ENCODE peak calls at places on chromosomes 11 and 22, in six cellular contexts. One of them, this sample, is unnamed.

GRCh38 chr11:93143186-93143585 is 54.6 kb downstream of the SLC36A4 start:
- DNase-seq in H9: no peak
- DNase-seq in IMR-90: peak; percentile 76
- DNase-seq in trophoblast cell: no peak
- DNase-seq in H1: no peak
- DNase-seq in neuronal stem cell: no peak
- DNase-seq in this sample: peak; percentile 23

GRCh38 chr11:95152878-95153856 is 63.5 kb downstream of the ENDOD1 start:
- DNase-seq in H9: no peak
- DNase-seq in IMR-90: no peak
- DNase-seq in trophoblast cell: no peak
- DNase-seq in H1: no peak
- DNase-seq in neuronal stem cell: no peak
- DNase-seq in this sample: no peak

GRCh38 chr22:25709758-25710157 is 32.2 kb upstream of the MYO18B start:
- DNase-seq in H9: no peak
- DNase-seq in IMR-90: no peak
- DNase-seq in trophoblast cell: peak; percentile 64
- DNase-seq in H1: no peak
- DNase-seq in neuronal stem cell: no peak
- DNase-seq in this sample: no peak

GRCh38 chr11:45812581-45813548 is 7.9 kb downstream of the SLC35C1 start:
- DNase-seq in H9: no peak
- DNase-seq in IMR-90: no peak
- DNase-seq in trophoblast cell: no peak
- DNase-seq in H1: no peak
- DNase-seq in neuronal stem cell: no peak
- DNase-seq in this sample: no peak

GRCh38 chr11:64764753-64765152 is 5.0 kb upstream of the PYGM start:
- DNase-seq in H9: no peak
- DNase-seq in IMR-90: no peak
- DNase-seq in trophoblast cell: no peak
- DNase-seq in H1: no peak
- DNase-seq in neuronal stem cell: no peak
- DNase-seq in this sample: no peak

GRCh38 chr22:48581206-48581766 is 1246.4 kb downstream of the BRD1 start:
- DNase-seq in H9: no peak
- DNase-seq in IMR-90: no peak
- DNase-seq in trophoblast cell: no peak
- DNase-seq in H1: no peak
- DNase-seq in neuronal stem cell: no peak
- DNase-seq in this sample: no peak

GRCh38 chr22:39900306-39901227 is at the start of gene GRAP2:
- DNase-seq in H9: no peak
- DNase-seq in IMR-90: no peak
- DNase-seq in trophoblast cell: no peak
- DNase-seq in H1: no peak
- DNase-seq in neuronal stem cell: no peak
- DNase-seq in this sample: no peak

GRCh38 chr11:59658036-59658435 is 10.8 kb downstream of the PATL1 start:
- DNase-seq in H9: no peak
- DNase-seq in IMR-90: no peak
- DNase-seq in trophoblast cell: no peak
- DNase-seq in H1: no peak
- DNase-seq in neuronal stem cell: no peak
- DNase-seq in this sample: no peak

GRCh38 chr11:359181-359714 is 10.1 kb upstream of the B4GALNT4 start:
- DNase-seq in H9: no peak
- DNase-seq in IMR-90: no peak
- DNase-seq in trophoblast cell: peak; percentile 71
- DNase-seq in H1: no peak
- DNase-seq in neuronal stem cell: no peak
- DNase-seq in this sample: no peak

GRCh38 chr11:48025293-48025982 is 45.1 kb downstream of the PTPRJ start:
- DNase-seq in H9: no peak
- DNase-seq in IMR-90: no peak
- DNase-seq in trophoblast cell: peak; percentile 18
- DNase-seq in H1: no peak
- DNase-seq in neuronal stem cell: no peak
- DNase-seq in this sample: no peak

GRCh38 chr11:44791546-44791945 is 64.8 kb downstream of the TSPAN18 start:
- DNase-seq in H9: no peak
- DNase-seq in IMR-90: no peak
- DNase-seq in trophoblast cell: no peak
- DNase-seq in H1: no peak
- DNase-seq in neuronal stem cell: no peak
- DNase-seq in this sample: no peak

GRCh38 chr11:47607380-47607779 is 13.2 kb upstream of the C1QTNF4 start:
- DNase-seq in H9: no peak
- DNase-seq in IMR-90: peak; percentile 96
- DNase-seq in trophoblast cell: no peak
- DNase-seq in H1: no peak
- DNase-seq in neuronal stem cell: no peak
- DNase-seq in this sample: peak; percentile 96

GRCh38 chr11:121393855-121394254 is 58.3 kb upstream of the SORL1 start:
- DNase-seq in H9: no peak
- DNase-seq in IMR-90: no peak
- DNase-seq in trophoblast cell: no peak
- DNase-seq in H1: no peak
- DNase-seq in neuronal stem cell: no peak
- DNase-seq in this sample: no peak

GRCh38 chr11:84383571-84383970 is 1097.4 kb upstream of the CCDC90B start:
- DNase-seq in H9: no peak
- DNase-seq in IMR-90: no peak
- DNase-seq in trophoblast cell: no peak
- DNase-seq in H1: no peak
- DNase-seq in neuronal stem cell: no peak
- DNase-seq in this sample: no peak

GRCh38 chr11:45079075-45079444 is 67.4 kb upstream of the PRDM11 start:
- DNase-seq in H9: no peak
- DNase-seq in IMR-90: no peak
- DNase-seq in trophoblast cell: no peak
- DNase-seq in H1: no peak
- DNase-seq in neuronal stem cell: no peak
- DNase-seq in this sample: peak; percentile 72

GRCh38 chr11:23423656-23424055 is 563.4 kb upstream of the CCDC179 start:
- DNase-seq in H9: no peak
- DNase-seq in IMR-90: no peak
- DNase-seq in trophoblast cell: no peak
- DNase-seq in H1: no peak
- DNase-seq in neuronal stem cell: no peak
- DNase-seq in this sample: no peak

GRCh38 chr11:128908391-128909246 is 17.5 kb downstream of the KCNJ5 start:
- DNase-seq in H9: no peak
- DNase-seq in IMR-90: peak; percentile 82
- DNase-seq in trophoblast cell: peak; percentile 39
- DNase-seq in H1: no peak
- DNase-seq in neuronal stem cell: no peak
- DNase-seq in this sample: peak; percentile 79

GRCh38 chr11:118652681-118653181 is 26.7 kb downstream of the TREH start:
- DNase-seq in H9: no peak
- DNase-seq in IMR-90: no peak
- DNase-seq in trophoblast cell: no peak
- DNase-seq in H1: no peak
- DNase-seq in neuronal stem cell: no peak
- DNase-seq in this sample: no peak

GRCh38 chr11:96079691-96080090 is 155.8 kb upstream of the MTMR2 start:
- DNase-seq in H9: no peak
- DNase-seq in IMR-90: no peak
- DNase-seq in trophoblast cell: no peak
- DNase-seq in H1: no peak
- DNase-seq in neuronal stem cell: no peak
- DNase-seq in this sample: no peak

GRCh38 chr11:74318241-74318932 is 6.9 kb upstream of the P4HA3 start:
- DNase-seq in H9: no peak
- DNase-seq in IMR-90: peak; percentile 65
- DNase-seq in trophoblast cell: no peak
- DNase-seq in H1: no peak
- DNase-seq in neuronal stem cell: no peak
- DNase-seq in this sample: peak; percentile 17

GRCh38 chr11:63829823-63830489 is 9.0 kb upstream of the MARK2 start:
- DNase-seq in H9: peak; percentile 69
- DNase-seq in IMR-90: peak; percentile 44
- DNase-seq in trophoblast cell: no peak
- DNase-seq in H1: peak; percentile 65
- DNase-seq in neuronal stem cell: no peak
- DNase-seq in this sample: peak; percentile 58

GRCh38 chr22:19019029-19019678 is 83.1 kb upstream of the PRODH start:
- DNase-seq in H9: peak; percentile 23
- DNase-seq in IMR-90: no peak
- DNase-seq in trophoblast cell: no peak
- DNase-seq in H1: peak; percentile 42
- DNase-seq in neuronal stem cell: no peak
- DNase-seq in this sample: no peak

GRCh38 chr22:42202048-42202447 is 68.4 kb downstream of the TCF20 start:
- DNase-seq in H9: no peak
- DNase-seq in IMR-90: no peak
- DNase-seq in trophoblast cell: no peak
- DNase-seq in H1: no peak
- DNase-seq in neuronal stem cell: no peak
- DNase-seq in this sample: no peak

GRCh38 chr22:42207918-42208317 is 62.5 kb downstream of the TCF20 start:
- DNase-seq in H9: no peak
- DNase-seq in IMR-90: no peak
- DNase-seq in trophoblast cell: peak; percentile 37
- DNase-seq in H1: no peak
- DNase-seq in neuronal stem cell: no peak
- DNase-seq in this sample: no peak

GRCh38 chr22:42202669-42203068 is 67.8 kb downstream of the TCF20 start:
- DNase-seq in H9: no peak
- DNase-seq in IMR-90: peak; percentile 67
- DNase-seq in trophoblast cell: no peak
- DNase-seq in H1: no peak
- DNase-seq in neuronal stem cell: no peak
- DNase-seq in this sample: peak; percentile 53

GRCh38 chr22:42208362-42208761 is 62.1 kb downstream of the TCF20 start:
- DNase-seq in H9: no peak
- DNase-seq in IMR-90: no peak
- DNase-seq in trophoblast cell: peak; percentile 46
- DNase-seq in H1: no peak
- DNase-seq in neuronal stem cell: no peak
- DNase-seq in this sample: no peak

GRCh38 chr22:42203609-42204008 is 66.8 kb downstream of the TCF20 start:
- DNase-seq in H9: no peak
- DNase-seq in IMR-90: no peak
- DNase-seq in trophoblast cell: no peak
- DNase-seq in H1: no peak
- DNase-seq in neuronal stem cell: no peak
- DNase-seq in this sample: no peak
- H4K91ac ChIP-seq in H9: no peak overlapping the region
- H4K91ac ChIP-seq in IMR-90: no peak overlapping the region
- H4K91ac ChIP-seq in trophoblast cell: no peak overlapping the region
- H4K91ac ChIP-seq in H1: no peak overlapping the region
- H4K91ac ChIP-seq in neuronal stem cell: no peak overlapping the region
- H4K91ac ChIP-seq in this sample: no peak overlapping the region

GRCh38 chr11:12888525-12889158 is 120.5 kb upstream of the RASSF10 start:
- DNase-seq in H9: peak; percentile 81
- DNase-seq in IMR-90: peak; percentile 90
- DNase-seq in trophoblast cell: peak; percentile 83
- DNase-seq in H1: peak; percentile 89
- DNase-seq in neuronal stem cell: peak; percentile 72
- DNase-seq in this sample: peak; percentile 90
- H4K91ac ChIP-seq in H9: no peak overlapping the region
- H4K91ac ChIP-seq in IMR-90: no peak overlapping the region
- H4K91ac ChIP-seq in trophoblast cell: no peak overlapping the region
- H4K91ac ChIP-seq in H1: no peak overlapping the region
- H4K91ac ChIP-seq in neuronal stem cell: no peak overlapping the region
- H4K91ac ChIP-seq in this sample: no peak overlapping the region

DNA sequence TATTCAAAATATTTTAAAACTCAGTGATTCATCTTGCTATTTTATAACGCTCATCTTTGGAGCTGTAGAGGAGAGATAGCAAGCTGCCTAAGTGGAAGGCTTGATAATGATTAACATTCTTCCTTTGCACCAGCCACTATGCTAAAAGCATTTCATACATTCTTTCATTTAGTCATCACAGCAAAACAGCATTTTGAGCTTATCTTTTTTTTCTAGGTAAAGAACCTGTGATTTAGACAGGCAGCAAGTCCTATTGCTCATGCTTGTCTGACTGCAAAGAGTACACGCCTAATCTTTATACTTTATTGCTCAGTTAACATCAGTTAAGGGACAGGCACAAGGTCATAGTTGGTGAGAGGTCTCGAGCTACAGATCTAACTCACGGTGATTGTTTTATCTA is 713.1 kb upstream of the ARHGAP42 start:
- DNase-seq in H9: no peak
- DNase-seq in IMR-90: no peak
- DNase-seq in trophoblast cell: peak; percentile 58
- DNase-seq in H1: no peak
- DNase-seq in neuronal stem cell: no peak
- DNase-seq in this sample: no peak
- H4K91ac ChIP-seq in H9: no peak overlapping the region
- H4K91ac ChIP-seq in IMR-90: no peak overlapping the region
- H4K91ac ChIP-seq in trophoblast cell: no peak overlapping the region
- H4K91ac ChIP-seq in H1: no peak overlapping the region
- H4K91ac ChIP-seq in neuronal stem cell: no peak overlapping the region
- H4K91ac ChIP-seq in this sample: no peak overlapping the region

DNA sequence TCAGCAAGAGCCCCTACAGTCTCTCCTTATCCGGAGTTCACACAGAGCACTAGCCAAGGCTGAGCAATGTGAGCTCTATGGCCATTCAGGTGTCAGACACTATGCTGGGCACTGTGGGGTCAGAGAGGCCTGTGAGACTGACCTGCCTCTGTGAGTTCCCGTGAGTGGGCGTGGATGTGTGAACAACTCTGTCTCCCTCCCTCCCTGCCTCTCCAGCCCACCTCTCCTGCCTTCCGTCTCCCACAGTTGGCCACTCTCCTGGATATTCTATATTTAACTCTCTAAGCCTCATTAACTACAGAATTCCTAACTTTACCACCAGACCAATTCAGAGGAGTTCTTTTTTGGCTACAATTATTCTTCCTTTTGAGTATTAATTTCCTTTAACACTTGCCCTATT is 191.6 kb upstream of the NCAM1 start:
- DNase-seq in H9: no peak
- DNase-seq in IMR-90: no peak
- DNase-seq in trophoblast cell: no peak
- DNase-seq in H1: no peak
- DNase-seq in neuronal stem cell: no peak
- DNase-seq in this sample: no peak
- H4K91ac ChIP-seq in H9: no peak overlapping the region
- H4K91ac ChIP-seq in IMR-90: no peak overlapping the region
- H4K91ac ChIP-seq in trophoblast cell: no peak overlapping the region
- H4K91ac ChIP-seq in H1: no peak overlapping the region
- H4K91ac ChIP-seq in neuronal stem cell: no peak overlapping the region
- H4K91ac ChIP-seq in this sample: no peak overlapping the region

GRCh38 chr22:30198152-30198845 is 48.3 kb downstream of the LIF start:
- DNase-seq in H9: no peak
- DNase-seq in IMR-90: peak; percentile 59
- DNase-seq in trophoblast cell: no peak
- DNase-seq in H1: no peak
- DNase-seq in neuronal stem cell: no peak
- DNase-seq in this sample: peak; percentile 40
- H4K91ac ChIP-seq in H9: no peak overlapping the region
- H4K91ac ChIP-seq in IMR-90: peak overlapping the region; percentile 97
- H4K91ac ChIP-seq in trophoblast cell: no peak overlapping the region
- H4K91ac ChIP-seq in H1: no peak overlapping the region
- H4K91ac ChIP-seq in neuronal stem cell: no peak overlapping the region
- H4K91ac ChIP-seq in this sample: no peak overlapping the region

This sample was measured in mesenchymal stem cell.